ENCODE peak calls at places on chromosomes 1 and 21, in six cellular contexts. B is choroid plexus epithelial cell, G is K562, A is transverse colon, M is DND-41, X is kidney. T is an unnamed sample.

GRCh38 chr1:222109836-222110235 is 367.9 kb upstream of the DUSP10 start:
- DNase-seq in B (no peak), G (no peak), A (no peak), M (no peak), X (no peak), T (no peak)

GRCh38 chr1:119713538-119714456 is 2.1 kb downstream of the PHGDH start:
- DNase-seq in B (peak), G (no peak), A (no peak), M (no peak), X (no peak), T (no peak)

GRCh38 chr1:97636941-97637340 is 283.9 kb downstream of the DPYD start:
- DNase-seq in B (no peak), G (no peak), A (no peak), M (no peak), X (no peak), T (peak)

GRCh38 chr1:231355171-231355570 is 17.1 kb downstream of the SPRTN start:
- DNase-seq in B (no peak), G (no peak), A (no peak), M (no peak), X (no peak), T (no peak)

GRCh38 chr21:46094401-46095105 is 3.4 kb upstream of the COL6A2 start:
- DNase-seq in B (no peak), G (no peak), A (no peak), M (no peak), X (no peak), T (no peak)

GRCh38 chr21:41824466-41825207 is 54.5 kb downstream of the PRDM15 start:
- DNase-seq in B (no peak), G (no peak), A (no peak), M (no peak), X (no peak), T (no peak)

GRCh38 chr1:218451415-218451814 is 106.3 kb downstream of the TGFB2 start:
- DNase-seq in B (no peak), G (no peak), A (no peak), M (no peak), X (no peak), T (no peak)

GRCh38 chr1:228416217-228416971 is at the start of gene TRIM17:
- DNase-seq in B (peak), G (no peak), A (no peak), M (no peak), X (no peak), T (peak)

GRCh38 chr21:33924766-33925100 is 9.1 kb upstream of the ATP5PO start:
- DNase-seq in B (no peak), G (no peak), A (peak), M (no peak), X (peak), T (peak)

GRCh38 chr1:201335901-201336300 is 41.6 kb downstream of the TNNT2 start:
- DNase-seq in B (no peak), G (no peak), A (no peak), M (no peak), X (no peak), T (no peak)

GRCh38 chr1:53982034-53982761 is 35.8 kb downstream of the LDLRAD1 start:
- DNase-seq in B (peak), G (no peak), A (peak), M (no peak), X (peak), T (peak)

GRCh38 chr1:165829888-165830287 is 2.5 kb downstream of the UCK2 start:
- DNase-seq in B (no peak), G (no peak), A (no peak), M (no peak), X (no peak), T (no peak)

GRCh38 chr1:207981976-207982375 is 71.1 kb upstream of the CD34 start:
- DNase-seq in B (peak), G (peak), A (no peak), M (peak), X (no peak), T (peak)

GRCh38 chr21:42106425-42106824 is 35.3 kb downstream of the UMODL1 start:
- DNase-seq in B (no peak), G (no peak), A (no peak), M (no peak), X (peak), T (no peak)

GRCh38 chr1:8315573-8316475 is 2.1 kb upstream of the SLC45A1 start:
- DNase-seq in B (peak), G (no peak), A (no peak), M (no peak), X (no peak), T (no peak)

GRCh38 chr1:10941891-10942541 is 70.4 kb upstream of the TARDBP start:
- DNase-seq in B (peak), G (peak), A (peak), M (peak), X (no peak), T (peak)

GRCh38 chr1:168509875-168510594 is 33.8 kb downstream of the XCL2 start:
- DNase-seq in B (no peak), G (no peak), A (no peak), M (no peak), X (no peak), T (no peak)

GRCh38 chr1:89987170-89987819 is 7.6 kb upstream of the ZNF326 start:
- DNase-seq in B (peak), G (peak), A (peak), M (peak), X (no peak), T (peak)

GRCh38 chr1:244325056-244325764 is 126.5 kb downstream of the ADSS2 start:
- DNase-seq in B (peak), G (no peak), A (no peak), M (no peak), X (no peak), T (no peak)

GRCh38 chr1:116357487-116357886 is 15.6 kb upstream of the ATP1A1 start:
- DNase-seq in B (no peak), G (no peak), A (no peak), M (no peak), X (no peak), T (no peak)

GRCh38 chr21:46295996-46296752 is 10.0 kb downstream of the YBEY start:
- DNase-seq in B (peak), G (peak), A (peak), M (no peak), X (peak), T (peak)

GRCh38 chr1:115771847-115772457 is 3.4 kb upstream of the CASQ2 start:
- DNase-seq in B (peak), G (peak), A (peak), M (peak), X (no peak), T (peak)

GRCh38 chr1:62906428-62906886 is 122.5 kb downstream of the ATG4C start:
- DNase-seq in B (peak), G (peak), A (no peak), M (no peak), X (no peak), T (peak)

DNA sequence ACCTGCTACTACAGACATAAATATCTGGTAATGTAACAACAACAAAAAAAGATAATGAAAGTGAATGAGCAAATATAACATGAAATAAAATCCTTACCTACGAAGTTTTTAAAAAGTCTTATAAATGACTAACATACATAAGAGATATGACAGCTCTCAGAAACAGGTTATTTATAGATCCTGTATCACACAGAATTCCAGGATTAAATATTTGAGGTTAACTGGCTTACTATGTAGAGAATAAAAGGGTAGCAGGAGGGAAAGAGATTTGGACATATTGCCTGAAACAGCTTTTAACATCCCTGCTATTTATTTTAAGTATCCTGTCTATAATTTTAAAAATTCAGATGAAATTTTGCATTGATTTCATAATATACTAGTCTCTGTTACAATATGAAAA is 16.3 kb downstream of the MYSM1 start:
- DNase-seq in B (no peak), G (no peak), A (no peak), M (no peak), X (no peak), T (no peak)
- H3K4me3 ChIP-seq in B (no peak), G (no peak), A (no peak), M (no peak), X (no peak), T (no peak)

DNA sequence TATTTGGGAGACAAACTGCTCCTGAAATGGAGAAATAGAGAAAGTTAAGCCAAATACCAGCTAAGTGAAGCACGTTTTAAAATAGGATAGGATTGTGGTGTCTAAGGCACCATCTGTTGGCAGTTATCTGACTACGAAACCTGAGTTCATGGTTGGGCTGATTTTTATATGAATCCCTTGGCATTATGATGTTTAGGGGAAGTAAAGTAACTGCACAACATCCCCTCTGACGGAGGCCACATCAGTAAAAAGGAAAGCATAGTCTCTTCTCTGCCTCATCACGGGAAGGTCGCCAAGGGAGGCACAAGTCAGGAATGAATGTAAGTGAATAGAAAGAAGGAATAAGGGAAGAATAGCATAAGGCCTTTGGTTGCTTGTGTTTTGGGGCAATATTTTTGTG is 128.0 kb downstream of the PRRX1 start:
- DNase-seq in B (no peak), G (no peak), A (no peak), M (no peak), X (no peak), T (no peak)
- TF ChIP-seq CTCF in B (no peak), G (no peak), A (no peak), M (no peak), X (no peak), T (no peak)

DNA sequence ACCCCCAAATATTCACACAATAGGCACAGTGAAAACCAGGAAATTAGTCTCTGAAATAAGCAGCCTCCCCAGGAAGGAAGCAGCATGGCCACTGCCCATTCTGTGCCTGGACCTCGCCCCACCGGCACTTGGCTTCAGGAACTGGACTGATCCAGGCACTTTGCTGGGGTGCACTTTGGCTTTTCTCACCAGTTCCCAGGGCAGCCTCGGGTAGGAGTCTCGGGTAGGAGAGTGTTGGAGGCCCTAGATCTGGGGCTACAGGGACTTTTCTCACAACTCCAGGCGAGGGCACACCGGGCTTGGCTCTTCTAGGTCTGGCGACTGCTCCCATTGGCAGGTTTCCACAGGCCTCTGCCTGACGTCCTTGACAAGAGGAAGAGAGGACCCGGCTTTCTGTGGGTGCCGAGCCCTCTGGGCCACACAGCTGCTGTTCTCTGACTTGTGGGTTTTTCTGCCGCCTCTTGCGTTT is 18.7 kb downstream of the ADARB1 start:
- DNase-seq in B (no peak), G (no peak), A (no peak), M (peak), X (peak), T (no peak)
- H3K4me3 ChIP-seq in B (no peak), G (no peak), A (no peak), M (no peak), X (no peak), T (no peak)

DNA sequence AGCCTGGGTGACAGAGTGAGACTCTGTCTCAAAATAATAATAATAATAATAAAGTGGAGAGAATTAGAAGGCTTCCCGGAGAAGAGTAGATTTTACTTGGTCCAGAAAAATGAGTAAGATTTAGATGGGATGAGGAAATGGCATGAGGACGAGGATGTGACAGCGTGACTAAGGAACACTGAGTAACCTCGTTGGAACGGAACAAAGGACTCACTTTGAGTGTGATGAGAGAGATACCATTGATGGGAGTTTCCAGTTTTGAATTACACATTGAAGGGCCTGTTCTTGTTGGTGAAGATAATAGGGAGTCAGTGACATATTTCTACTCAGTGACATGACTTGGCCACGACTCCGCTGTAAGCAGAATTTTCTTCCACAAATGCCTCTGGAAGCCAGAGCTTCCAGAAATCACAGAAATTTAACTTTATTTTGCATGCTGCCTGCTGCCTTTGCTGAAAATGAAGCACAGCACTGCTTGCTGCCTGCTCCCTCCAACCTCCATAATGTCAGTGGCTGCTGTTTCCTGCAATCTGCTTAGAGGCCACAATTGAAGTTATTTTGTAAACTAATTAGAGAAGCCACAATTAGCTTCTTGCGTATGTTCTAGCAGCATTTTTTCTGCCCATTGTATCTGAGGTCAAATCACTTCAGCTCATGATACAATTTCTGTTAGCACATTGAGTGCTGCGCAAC is 33.7 kb upstream of the FBXO28 start:
- DNase-seq in B (peak), G (no peak), A (no peak), M (no peak), X (no peak), T (peak)
- TF ChIP-seq CTCF in B (no peak), G (no peak), A (no peak), M (no peak), X (no peak), T (no peak)